ENCODE peak calls at places on chromosomes 13 and 19, in five cellular contexts. N is IMR-90, G is fibroblast of lung, Y is tibial artery, D is neuronal stem cell. T is an unnamed sample.

GRCh38 chr19:861756-862528 is 2.5 kb downstream of the CFD start:
- DNase-seq in N (no peak), G (peak), Y (no peak), D (peak), T (no peak)

GRCh38 chr13:101149735-101150380 is 266.4 kb downstream of the NALCN start:
- DNase-seq in N (peak), G (peak), Y (no peak), D (peak), T (no peak)

GRCh38 chr13:106691251-106691650 is 123.3 kb upstream of the ARGLU1 start:
- DNase-seq in N (no peak), G (no peak), Y (no peak), D (peak), T (no peak)

GRCh38 chr13:113850722-113851479 is 13.0 kb downstream of the GAS6 start:
- DNase-seq in N (no peak), G (no peak), Y (no peak), D (no peak), T (no peak)

GRCh38 chr19:40695881-40696280 is 5.4 kb upstream of the NUMBL start:
- DNase-seq in N (no peak), G (no peak), Y (no peak), D (no peak), T (no peak)

GRCh38 chr13:40801255-40802217 is 12.1 kb downstream of the SLC25A15 start:
- DNase-seq in N (no peak), G (no peak), Y (no peak), D (no peak), T (no peak)

GRCh38 chr13:109989686-109990085 is 203.3 kb upstream of the IRS2 start:
- DNase-seq in N (peak), G (peak), Y (no peak), D (no peak), T (no peak)

GRCh38 chr13:97762141-97762540 is 191.3 kb upstream of the IPO5 start:
- DNase-seq in N (no peak), G (no peak), Y (no peak), D (no peak), T (no peak)

GRCh38 chr13:94249512-94249911 is 230.0 kb downstream of the DCT start:
- DNase-seq in N (peak), G (peak), Y (no peak), D (peak), T (no peak)

GRCh38 chr13:51152713-51153112 is 41.6 kb upstream of the C13orf42 start:
- DNase-seq in N (no peak), G (no peak), Y (no peak), D (no peak), T (no peak)

GRCh38 chr19:35479278-35479677 is 11.0 kb downstream of the KRTDAP start:
- DNase-seq in N (no peak), G (no peak), Y (no peak), D (no peak), T (no peak)

GRCh38 chr19:7757358-7757757 is 5.7 kb upstream of the CLEC4M start:
- DNase-seq in N (no peak), G (no peak), Y (no peak), D (no peak), T (no peak)

GRCh38 chr19:11807099-11807380 is 7.0 kb upstream of the ZNF440 start:
- DNase-seq in N (no peak), G (no peak), Y (no peak), D (no peak), T (no peak)

GRCh38 chr13:41981961-41982723 is 21.2 kb upstream of the VWA8 start:
- DNase-seq in N (peak), G (peak), Y (no peak), D (no peak), T (no peak)

GRCh38 chr19:408441-409005 is 424 bp downstream of the C2CD4C start:
- DNase-seq in N (no peak), G (no peak), Y (peak), D (no peak), T (no peak)

GRCh38 chr13:99911965-99912566 is 59.5 kb downstream of the ZIC5 start:
- DNase-seq in N (no peak), G (no peak), Y (no peak), D (no peak), T (no peak)

GRCh38 chr19:40274585-40275544 is 10.3 kb downstream of the AKT2 start:
- DNase-seq in N (no peak), G (no peak), Y (peak), D (no peak), T (no peak)

GRCh38 chr19:4622695-4623421 is 16.5 kb upstream of the TNFAIP8L1 start:
- DNase-seq in N (no peak), G (no peak), Y (no peak), D (no peak), T (no peak)

GRCh38 chr13:74026753-74027152 is 107.5 kb downstream of the KLF12 start:
- DNase-seq in N (peak), G (no peak), Y (no peak), D (no peak), T (no peak)

GRCh38 chr19:45101796-45102195 is 8.8 kb downstream of the PPP1R37 start:
- DNase-seq in N (no peak), G (no peak), Y (no peak), D (no peak), T (no peak)

GRCh38 chr19:3224346-3225325 is at the start of gene CELF5:
- DNase-seq in N (no peak), G (peak), Y (no peak), D (peak), T (no peak)

GRCh38 chr19:33683881-33684549 is 62.3 kb downstream of the CHST8 start:
- DNase-seq in N (peak), G (peak), Y (no peak), D (peak), T (no peak)

GRCh38 chr19:45913874-45914830 is at the start of gene NANOS2:
- DNase-seq in N (no peak), G (no peak), Y (no peak), D (peak), T (no peak)

GRCh38 chr19:1407662-1408299 is 395 bp downstream of the DAZAP1 start:
- DNase-seq in N (no peak), G (no peak), Y (peak), D (no peak), T (no peak)

GRCh38 chr19:9538183-9539058 is at the start of gene ZNF426:
- DNase-seq in N (peak), G (peak), Y (peak), D (peak), T (peak)

GRCh38 chr13:24709186-24709913 is 29.1 kb downstream of the ATP12A start:
- DNase-seq in N (no peak), G (no peak), Y (no peak), D (no peak), T (no peak)

GRCh38 chr13:103287659-103288058 is 221.4 kb upstream of the SLC10A2 start:
- DNase-seq in N (no peak), G (no peak), Y (no peak), D (no peak), T (no peak)

GRCh38 chr19:3494559-3494958 is 5.9 kb downstream of the DOHH start:
- DNase-seq in N (no peak), G (no peak), Y (no peak), D (no peak), T (no peak)

DNA sequence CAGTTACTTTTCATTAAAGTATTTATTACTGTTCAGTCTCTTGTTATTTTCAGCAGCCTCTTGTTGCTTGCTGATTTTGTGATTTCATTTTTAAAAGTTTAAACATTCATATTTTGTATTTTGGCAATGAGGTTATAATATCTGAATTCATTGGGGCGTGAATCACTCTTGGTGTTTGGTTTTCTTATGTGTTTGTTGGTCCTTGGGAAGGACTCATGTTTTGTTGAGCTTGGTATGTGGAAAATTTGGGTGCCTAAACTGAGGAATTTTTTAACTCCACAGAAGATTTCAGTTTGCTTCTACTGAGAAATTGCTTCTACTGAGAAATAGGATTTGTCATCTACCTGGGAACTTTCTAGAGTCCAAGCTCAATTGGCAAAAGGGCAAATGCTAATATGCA is 38.2 kb downstream of the PDS5B start:
- DNase-seq in N (peak), G (no peak), Y (no peak), D (no peak), T (no peak)
- H3K27ac ChIP-seq in N (no peak), G (no peak), Y (peak), D (no peak), T (no peak)

DNA sequence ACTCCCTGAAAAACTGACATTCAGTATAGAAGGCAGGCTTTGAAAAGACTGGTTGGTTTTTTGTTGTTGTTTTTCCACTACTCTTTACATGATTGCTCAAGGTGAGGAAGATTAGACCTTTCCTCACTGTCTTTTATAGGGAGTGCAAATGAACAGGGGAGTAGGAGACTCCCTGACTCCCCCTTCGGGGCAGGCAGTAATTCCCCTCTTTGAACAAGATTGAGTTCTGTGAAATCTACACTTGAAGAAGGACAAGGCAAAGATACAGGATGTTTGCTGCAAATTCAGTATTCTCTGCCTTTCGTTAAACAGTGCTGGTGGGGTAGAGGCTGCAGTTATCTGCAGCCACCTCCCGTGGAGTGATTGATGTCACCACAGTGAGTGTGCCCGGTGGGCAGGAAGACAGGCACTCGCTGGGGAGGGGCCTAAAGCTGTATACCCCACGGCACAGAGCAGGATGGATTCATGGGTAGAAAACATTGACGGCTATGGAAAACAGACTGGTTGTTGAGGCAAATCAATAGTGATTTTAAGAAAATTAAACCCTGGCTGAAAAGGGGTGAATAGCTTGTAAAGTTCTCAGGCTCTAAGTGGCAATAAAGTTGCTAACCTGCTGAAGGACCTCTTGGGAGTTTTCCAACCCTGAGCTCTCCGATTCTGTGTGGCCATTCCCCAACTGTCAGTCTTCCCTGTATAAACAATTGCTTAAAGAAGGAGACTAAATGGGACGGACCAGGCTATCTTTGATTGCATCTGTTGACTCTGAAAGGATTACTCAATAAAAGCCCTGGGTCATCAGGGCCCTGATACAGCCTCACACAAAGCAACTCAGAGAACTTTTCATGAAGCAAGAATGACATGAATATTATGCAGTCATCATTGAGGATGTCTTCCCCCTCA is 308.3 kb downstream of the TBC1D4 start:
- DNase-seq in N (no peak), G (no peak), Y (no peak), D (no peak), T (no peak)
- H3K27ac ChIP-seq in N (no peak), G (no peak), Y (no peak), D (no peak), T (no peak)

DNA sequence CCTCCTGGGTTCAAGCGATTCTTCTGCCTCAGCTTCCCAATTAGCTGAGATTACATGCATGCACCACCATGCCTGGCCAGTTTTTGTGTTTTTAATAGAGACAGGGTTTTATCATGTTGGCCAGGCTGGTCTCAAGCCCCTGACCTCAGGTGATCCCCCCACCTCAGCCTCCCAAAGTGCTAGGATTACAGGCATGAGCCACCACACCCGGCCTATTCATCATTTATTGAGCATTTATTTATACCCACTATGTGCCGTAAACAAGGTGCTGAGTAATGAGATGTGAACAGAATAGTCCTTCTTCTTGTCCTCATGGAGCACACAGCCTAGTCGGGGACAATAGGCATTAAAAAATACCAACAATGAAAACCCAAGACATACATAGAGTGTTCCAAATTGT is 25.6 kb downstream of the ACTN4 start:
- DNase-seq in N (no peak), G (no peak), Y (no peak), D (no peak), T (no peak)
- H3K27ac ChIP-seq in N (no peak), G (no peak), Y (peak), D (no peak), T (no peak)

GRCh38 chr19:15612342-15612741 is 2.7 kb upstream of the CYP4F8 start:
- DNase-seq in N (no peak), G (no peak), Y (no peak), D (no peak), T (no peak)

GRCh38 chr19:15614507-15615379 is at the start of gene CYP4F8:
- DNase-seq in N (no peak), G (no peak), Y (no peak), D (no peak), T (no peak)

GRCh38 chr19:15613338-15613737 is 1.7 kb upstream of the CYP4F8 start:
- DNase-seq in N (no peak), G (no peak), Y (no peak), D (no peak), T (no peak)

GRCh38 chr19:15609261-15609660 is 5.8 kb upstream of the CYP4F8 start:
- DNase-seq in N (no peak), G (no peak), Y (no peak), D (no peak), T (no peak)
- H3K27ac ChIP-seq in N (no peak), G (no peak), Y (no peak), D (no peak), T (no peak)

DNA sequence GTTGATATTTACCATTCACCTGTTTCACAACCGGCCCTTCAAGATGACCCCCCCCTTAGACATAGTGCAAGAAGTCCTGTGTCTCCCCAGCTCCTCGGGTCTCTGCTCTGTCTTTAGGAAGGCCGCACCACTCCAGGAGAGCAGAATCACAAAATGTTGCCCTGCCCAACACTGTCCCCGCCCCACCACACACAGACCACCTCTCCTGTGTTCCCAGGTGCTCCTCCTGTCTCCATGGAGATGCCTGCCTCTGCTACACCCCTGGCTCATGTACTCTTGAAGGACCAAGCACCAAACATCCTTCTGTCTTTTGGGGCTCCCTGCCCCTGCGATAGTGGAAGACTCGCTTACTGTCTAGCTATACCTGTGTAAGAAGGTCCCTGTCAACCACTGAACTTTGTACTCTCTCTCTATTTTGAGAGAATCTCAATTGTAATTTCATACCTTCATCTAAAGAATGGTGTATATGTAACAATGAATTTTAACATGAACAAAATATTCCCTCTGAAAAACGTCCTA is 9.6 kb upstream of the TNFRSF19 start:
- DNase-seq in N (no peak), G (no peak), Y (no peak), D (no peak), T (no peak)
- H3K27ac ChIP-seq in N (no peak), G (no peak), Y (no peak), D (no peak), T (no peak)

GRCh38 chr19:18504886-18505610 is 16.8 kb downstream of the ELL start:
- DNase-seq in N (no peak), G (no peak), Y (no peak), D (no peak), T (no peak)
- H3K27ac ChIP-seq in N (no peak), G (no peak), Y (peak), D (no peak), T (no peak)

GRCh38 chr19:21396121-21396520 is 812 bp upstream of the ZNF493 start:
- DNase-seq in N (no peak), G (no peak), Y (no peak), D (no peak), T (no peak)
- H3K27ac ChIP-seq in N (no peak), G (no peak), Y (peak), D (no peak), T (no peak)

GRCh38 chr19:46944918-46945628 is 74.6 kb upstream of the NPAS1 start:
- DNase-seq in N (peak), G (peak), Y (peak), D (peak), T (no peak)

GRCh38 chr19:46946611-46947238 is 72.9 kb upstream of the NPAS1 start:
- DNase-seq in N (no peak), G (no peak), Y (no peak), D (no peak), T (no peak)

GRCh38 chr19:46945668-46946067 is 74.0 kb upstream of the NPAS1 start:
- DNase-seq in N (no peak), G (peak), Y (no peak), D (no peak), T (no peak)

GRCh38 chr19:46944123-46944718 is 75.4 kb upstream of the NPAS1 start:
- DNase-seq in N (no peak), G (no peak), Y (no peak), D (no peak), T (no peak)

GRCh38 chr19:46946090-46946489 is 73.5 kb upstream of the NPAS1 start:
- DNase-seq in N (no peak), G (no peak), Y (no peak), D (no peak), T (no peak)
- H3K27ac ChIP-seq in N (no peak), G (peak), Y (peak), D (no peak), T (no peak)

GRCh38 chr19:48895226-48895625 is 3.3 kb downstream of the TULP2 start:
- DNase-seq in N (no peak), G (no peak), Y (no peak), D (no peak), T (no peak)

GRCh38 chr19:48900477-48901452 is 653 bp downstream of the NUCB1 start:
- DNase-seq in N (peak), G (peak), Y (no peak), D (no peak), T (no peak)

GRCh38 chr19:48899781-48900476 is at the start of gene NUCB1:
- DNase-seq in N (peak), G (peak), Y (peak), D (peak), T (peak)

GRCh38 chr19:48896191-48896720 is 2.3 kb downstream of the TULP2 start:
- DNase-seq in N (no peak), G (peak), Y (peak), D (peak), T (no peak)

DNA sequence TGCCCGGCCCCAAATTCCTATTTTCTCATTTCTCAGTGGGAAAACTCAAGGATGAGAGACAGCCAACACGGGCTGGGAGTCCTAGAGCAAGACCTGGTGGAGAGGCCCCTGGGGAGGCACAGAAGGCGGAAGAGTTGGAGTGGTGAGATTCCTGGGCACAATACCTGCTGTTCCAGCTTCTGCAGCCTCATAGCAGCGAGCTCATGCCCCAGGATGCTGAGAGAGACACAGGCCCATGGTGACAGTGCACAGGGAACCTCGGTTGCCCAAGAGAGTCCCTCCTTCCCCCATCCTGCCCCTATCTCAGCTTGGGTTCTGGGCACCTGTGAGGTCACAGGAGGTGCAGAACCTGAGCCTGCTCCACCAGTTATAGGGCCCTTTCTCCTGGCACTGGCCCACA is 1.4 kb downstream of the TULP2 start:
- DNase-seq in N (no peak), G (no peak), Y (no peak), D (no peak), T (no peak)
- H3K27ac ChIP-seq in N (no peak), G (no peak), Y (no peak), D (no peak), T (no peak)